ENCODE peak calls at places on chromosomes 5 and 9, in seven cellular contexts. W is lower lobe of right lung; S is hippocampal formation; L is mucosa of gallbladder; E is anterior cingulate cortex; O is NCI-H1694 treated with DMSO at 0.1 percent for 48 hours; T is activated effector memory CD4-positive, alpha-beta T cell treated with Interleukin-2 at 50 U/mL for 16 hours. D is an unnamed sample.

GRCh38 chr5:89071101-89071940 is 188.3 kb upstream of the MEF2C start:
- DNase-seq in W (no peak), S (no peak), L (no peak), E (no peak), O (no peak), T (no peak), D (no peak)

GRCh38 chr5:181188700-181189362 is 16.2 kb downstream of the TRIM7 start:
- DNase-seq in W (peak; percentile 66), S (no peak), L (peak; percentile 87), E (no peak), O (no peak), T (peak; percentile 66), D (no peak)

GRCh38 chr5:131393498-131393968 is 129.7 kb downstream of the CDC42SE2 start:
- DNase-seq in W (no peak), S (peak; percentile 39), L (no peak), E (no peak), O (no peak), T (no peak), D (no peak)

GRCh38 chr5:169803077-169803981 is 166.3 kb downstream of the DOCK2 start:
- DNase-seq in W (no peak), S (no peak), L (peak; percentile 27), E (no peak), O (no peak), T (no peak), D (no peak)

GRCh38 chr5:68225911-68226563 is 10.5 kb downstream of the PIK3R1 start:
- DNase-seq in W (no peak), S (no peak), L (peak; percentile 70), E (no peak), O (no peak), T (no peak), D (no peak)

GRCh38 chr5:104344809-104345512 is 782.4 kb upstream of the NUDT12 start:
- DNase-seq in W (no peak), S (no peak), L (no peak), E (no peak), O (no peak), T (no peak), D (no peak)

GRCh38 chr9:88835038-88835466 is 156.2 kb upstream of the S1PR3 start:
- DNase-seq in W (no peak), S (no peak), L (no peak), E (no peak), O (no peak), T (no peak), D (no peak)

GRCh38 chr5:180139731-180140626 is 68.4 kb upstream of the RNF130 start:
- DNase-seq in W (peak; percentile 42), S (no peak), L (peak; percentile 8), E (no peak), O (no peak), T (no peak), D (no peak)

GRCh38 chr9:97384406-97385262 is 27.3 kb upstream of the TDRD7 start:
- DNase-seq in W (no peak), S (no peak), L (no peak), E (no peak), O (no peak), T (no peak), D (no peak)

GRCh38 chr9:109317311-109317978 is 3.4 kb downstream of the EPB41L4B start:
- DNase-seq in W (no peak), S (no peak), L (no peak), E (no peak), O (no peak), T (no peak), D (no peak)

GRCh38 chr9:17829812-17830385 is 251.0 kb downstream of the SH3GL2 start:
- DNase-seq in W (no peak), S (no peak), L (no peak), E (no peak), O (no peak), T (no peak), D (no peak)

GRCh38 chr5:111676496-111676895 is 80.5 kb downstream of the NREP start:
- DNase-seq in W (no peak), S (no peak), L (no peak), E (no peak), O (no peak), T (no peak), D (peak; percentile 16)

GRCh38 chr5:139293199-139293503 is 389 bp upstream of the MATR3 start:
- DNase-seq in W (no peak), S (no peak), L (no peak), E (no peak), O (no peak), T (no peak), D (no peak)

D was measured in NCI-H446 treated with DMSO at 0.1 percent for 48 hours.